ENCODE peak calls at places on chromosomes 3 and 15, in seven cellular contexts. G, R, U, Q, O, F and A are unnamed samples.

GRCh38 chr15:48230498-48230897 is 24.4 kb downstream of the SLC12A1 start:
- DNase-seq in G (no peak), O (no peak), F (no peak), U (no peak), R (no peak), Q (no peak), A (no peak)

GRCh38 chr3:62559831-62560445 is 186.6 kb upstream of the FEZF2 start:
- DNase-seq in O (no peak), Q (no peak), R (peak), G (no peak), U (peak), F (no peak), A (no peak)

GRCh38 chr3:41274944-41275668 is 75.8 kb downstream of the CTNNB1 start:
- DNase-seq in F (peak), O (no peak), G (no peak), Q (no peak), U (peak), R (no peak), A (no peak)

GRCh38 chr3:12632523-12632922 is 31.4 kb downstream of the RAF1 start:
- DNase-seq in U (no peak), G (no peak), R (no peak), O (no peak), F (no peak), Q (no peak), A (no peak)

GRCh38 chr15:41838400-41838897 is at the start of gene PLA2G4B:
- DNase-seq in U (no peak), O (no peak), G (no peak), F (no peak), Q (no peak), R (no peak), A (no peak)

GRCh38 chr15:75198560-75199346 is 2.9 kb upstream of the C15orf39 start:
- DNase-seq in F (no peak), U (no peak), O (peak), G (no peak), R (peak), Q (no peak), A (peak)

GRCh38 chr3:164879201-164879600 is 199.1 kb downstream of the SI start:
- DNase-seq in O (no peak), R (peak), U (no peak), F (no peak), G (no peak), Q (no peak), A (no peak)

GRCh38 chr3:56812749-56813655 is 11.3 kb upstream of the ARHGEF3 start:
- DNase-seq in Q (no peak), U (no peak), O (no peak), G (no peak), F (peak), R (no peak), A (no peak)

GRCh38 chr15:55916666-55917409 is 76.6 kb downstream of the NEDD4 start:
- DNase-seq in Q (no peak), G (no peak), F (peak), O (no peak), U (peak), R (no peak), A (no peak)

GRCh38 chr3:139317215-139317614 is 26.6 kb upstream of the MRPS22 start:
- DNase-seq in G (no peak), Q (no peak), O (no peak), R (no peak), U (no peak), F (no peak), A (no peak)

GRCh38 chr3:124845406-124845805 is 41.8 kb downstream of the ITGB5 start:
- DNase-seq in Q (peak), R (no peak), O (no peak), G (peak), F (peak), U (peak), A (no peak)

GRCh38 chr3:133992385-133992784 is 37.3 kb downstream of the SLCO2A1 start:
- DNase-seq in R (no peak), U (no peak), F (no peak), Q (no peak), G (peak), O (no peak), A (no peak)

GRCh38 chr3:114714237-114714636 is 420.4 kb downstream of the TIGIT start:
- DNase-seq in F (no peak), R (peak), U (no peak), Q (no peak), O (no peak), G (no peak), A (no peak)

GRCh38 chr15:76668900-76669299 is 236.2 kb downstream of the SCAPER start:
- DNase-seq in F (no peak), U (no peak), O (no peak), Q (no peak), G (no peak), R (no peak), A (no peak)

GRCh38 chr3:129121016-129121791 is 400 bp downstream of the RAB43 start:
- DNase-seq in G (no peak), R (peak), O (peak), F (no peak), Q (no peak), U (peak), A (no peak)

GRCh38 chr3:197926418-197926817 is 23.6 kb upstream of the RPL35A start:
- DNase-seq in Q (no peak), U (no peak), G (no peak), F (no peak), R (peak), O (peak), A (no peak)

GRCh38 chr3:44468572-44469520 is 8.6 kb downstream of the ZNF445 start:
- DNase-seq in G (no peak), O (peak), Q (peak), R (peak), U (no peak), F (peak), A (no peak)

GRCh38 chr15:82850242-82850591 is 40.8 kb downstream of the WHAMM start:
- DNase-seq in Q (peak), R (peak), F (no peak), O (no peak), U (no peak), G (no peak), A (no peak)

GRCh38 chr15:68271854-68272471 is 5.6 kb upstream of the FEM1B start:
- DNase-seq in Q (peak), U (no peak), F (peak), O (no peak), G (peak), R (peak), A (no peak)

GRCh38 chr15:67521770-67522568 is 1.0 kb downstream of the C15orf61 start:
- DNase-seq in Q (no peak), G (no peak), O (no peak), R (no peak), U (no peak), F (peak), A (no peak)

GRCh38 chr3:172892158-172892557 is 141.6 kb downstream of the ECT2 start:
- DNase-seq in R (no peak), F (peak), U (no peak), Q (peak), O (no peak), G (no peak), A (no peak)

GRCh38 chr3:15099364-15100098 is 583 bp upstream of the RBSN start:
- DNase-seq in U (no peak), O (peak), Q (peak), R (peak), F (no peak), G (no peak), A (no peak)

GRCh38 chr15:29686445-29687203 is 135.6 kb downstream of the TJP1 start:
- DNase-seq in R (no peak), Q (no peak), F (no peak), O (no peak), U (no peak), G (no peak), A (no peak)

GRCh38 chr15:70281811-70282307 is 184.1 kb upstream of the TLE3 start:
- DNase-seq in Q (peak), R (no peak), O (peak), G (peak), U (no peak), F (peak), A (no peak)

GRCh38 chr15:78399081-78399480 is 38.9 kb upstream of the IREB2 start:
- DNase-seq in F (no peak), U (no peak), R (no peak), O (no peak), G (no peak), Q (no peak), A (no peak)

GRCh38 chr3:127803619-127804018 is 18.7 kb downstream of the MGLL start:
- DNase-seq in F (peak), O (no peak), Q (peak), G (no peak), R (no peak), U (peak), A (no peak)

GRCh38 chr15:101295607-101296225 is 668 bp upstream of the SNRPA1 start:
- DNase-seq in F (peak), G (no peak), R (no peak), Q (no peak), U (no peak), O (no peak), A (no peak)

GRCh38 chr3:38579551-38580449 is 69.7 kb downstream of the SCN5A start:
- DNase-seq in O (no peak), G (peak), Q (no peak), U (no peak), R (no peak), F (peak), A (peak)

GRCh38 chr3:195255571-195256501 is 15.1 kb downstream of the XXYLT1 start:
- DNase-seq in O (no peak), R (no peak), G (no peak), U (no peak), F (no peak), Q (no peak), A (no peak)

GRCh38 chr3:76582632-76583378 is 457.1 kb upstream of the ROBO2 start:
- DNase-seq in R (no peak), F (no peak), U (no peak), O (no peak), Q (no peak), G (no peak), A (no peak)
- TF ChIP-seq CTCF in R (no peak), F (no peak), U (no peak), O (no peak), Q (no peak), G (no peak), A (no peak)

GRCh38 chr15:80856400-80856799 is 77.2 kb downstream of the CEMIP start:
- DNase-seq in R (peak), U (no peak), F (no peak), Q (no peak), G (no peak), O (peak), A (no peak)
- TF ChIP-seq CTCF in R (peak), U (peak), F (peak), Q (no peak), G (no peak), O (peak), A (no peak)

DNA sequence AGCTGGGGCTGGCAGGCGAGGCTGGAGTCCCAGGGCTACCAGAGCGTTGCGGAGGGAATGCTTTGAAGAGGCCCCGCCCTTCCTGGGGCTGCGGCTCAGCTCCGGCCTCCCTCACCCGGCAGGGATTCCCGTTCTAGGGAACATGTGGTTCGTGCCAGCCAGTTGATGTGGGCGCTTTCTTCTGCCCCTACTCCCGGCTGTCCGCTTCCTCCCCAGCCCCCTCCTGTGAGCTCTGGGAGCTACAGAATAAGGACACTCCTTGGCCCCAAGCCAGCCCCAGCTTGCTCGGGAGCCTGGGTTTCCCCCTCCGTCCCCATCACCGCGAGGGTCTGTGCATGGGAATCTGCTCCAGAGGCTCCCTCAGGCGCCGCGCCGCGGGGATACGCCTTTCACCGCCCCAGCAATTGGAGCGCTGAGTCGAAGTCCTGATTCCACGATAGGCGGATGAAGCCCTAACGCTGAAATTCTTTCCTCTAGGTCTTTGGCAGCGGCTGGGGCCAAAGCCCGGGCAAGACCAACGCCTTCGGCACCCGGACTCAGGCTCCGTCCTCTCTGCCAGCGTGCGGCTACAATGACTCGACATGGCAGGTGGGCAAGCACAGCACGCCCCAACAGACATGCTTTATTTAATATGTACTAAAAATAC is 69.5 kb downstream of the KLF15 start:
- DNase-seq in Q (peak), R (peak), O (no peak), G (peak), U (peak), F (peak), A (peak)
- TF ChIP-seq CTCF in Q (no peak), R (no peak), O (no peak), G (peak), U (no peak), F (no peak), A (no peak)

GRCh38 chr15:72285927-72286516 is 13.7 kb upstream of the PARP6 start:
- DNase-seq in Q (peak), G (no peak), O (peak), U (no peak), R (peak), F (no peak), A (no peak)
- TF ChIP-seq CTCF in Q (peak), G (peak), O (peak), U (peak), R (peak), F (peak), A (peak)

DNA sequence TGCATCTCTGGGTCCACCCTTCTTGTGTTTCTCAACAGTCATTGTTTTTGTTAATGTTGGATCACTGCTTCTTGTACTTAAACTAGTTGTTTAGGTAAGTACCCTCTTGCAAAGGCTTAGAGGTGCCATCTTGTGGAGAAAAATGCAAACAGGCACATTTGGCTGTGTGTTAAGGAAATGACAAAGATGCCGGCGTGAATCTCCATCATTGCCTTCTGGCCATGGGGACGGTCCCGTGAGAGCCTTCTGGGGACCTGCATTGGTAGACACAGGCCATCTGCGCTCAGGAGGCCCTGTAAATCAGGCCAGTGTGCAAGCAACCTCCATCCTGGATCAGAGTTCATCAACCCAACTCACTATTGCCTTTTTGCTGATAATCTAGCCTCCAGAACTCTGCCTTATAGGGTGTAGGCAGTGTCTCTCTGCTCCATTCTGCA is 158.6 kb upstream of the NR2E3 start:
- DNase-seq in O (peak), Q (peak), F (peak), G (peak), R (peak), U (peak), A (peak)
- TF ChIP-seq CTCF in O (no peak), Q (peak), F (peak), G (peak), R (peak), U (peak), A (peak)

GRCh38 chr3:42526616-42527367 is 24.3 kb downstream of the VIPR1 start:
- DNase-seq in U (no peak), Q (no peak), G (no peak), F (no peak), R (peak), O (peak), A (peak)
- TF ChIP-seq CTCF in U (no peak), Q (no peak), G (no peak), F (no peak), R (no peak), O (peak), A (peak)

DNA sequence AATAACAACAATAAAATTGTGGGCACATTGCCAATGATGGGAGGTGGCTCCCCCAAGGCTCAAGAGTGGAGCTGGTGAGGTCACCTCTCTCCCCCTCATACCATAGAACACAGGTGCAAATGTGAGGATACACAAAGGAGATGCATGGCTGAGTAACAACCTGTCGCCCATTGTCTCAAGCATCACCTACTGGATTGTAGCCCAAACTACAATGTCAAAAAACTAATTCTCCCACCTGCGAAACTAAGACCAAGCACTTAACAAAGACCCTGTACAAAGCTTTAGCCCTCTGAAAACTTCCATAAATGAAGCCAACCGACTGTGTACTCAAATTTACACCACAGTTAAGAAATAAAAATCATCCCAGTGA is 50.4 kb upstream of the IGSF11 start:
- DNase-seq in F (no peak), U (no peak), Q (no peak), O (no peak), R (peak), G (no peak), A (no peak)
- TF ChIP-seq CTCF in F (no peak), U (no peak), Q (no peak), O (no peak), R (peak), G (no peak), A (no peak)

GRCh38 chr3:149493315-149494021 is 19.0 kb downstream of the TM4SF4 start:
- DNase-seq in U (no peak), F (no peak), O (no peak), Q (no peak), G (no peak), R (peak), A (no peak)

GRCh38 chr3:149489060-149489690 is 14.7 kb downstream of the TM4SF4 start:
- DNase-seq in G (no peak), F (no peak), O (no peak), U (no peak), R (peak), Q (no peak), A (peak)

GRCh38 chr3:149486726-149487125 is 12.2 kb downstream of the TM4SF4 start:
- DNase-seq in Q (no peak), G (no peak), U (no peak), R (no peak), F (no peak), O (no peak), A (no peak)

GRCh38 chr3:149490260-149490971 is 15.9 kb downstream of the TM4SF4 start:
- DNase-seq in U (no peak), R (no peak), Q (no peak), F (no peak), O (no peak), G (no peak), A (no peak)

GRCh38 chr3:149487598-149488197 is 13.2 kb downstream of the TM4SF4 start:
- DNase-seq in O (peak), Q (no peak), G (no peak), F (no peak), R (peak), U (no peak), A (peak)
- TF ChIP-seq CTCF in O (peak), Q (peak), G (peak), F (peak), R (peak), U (peak), A (peak)